ENCODE peak calls at places on chromosome 18, in five cellular contexts. One of them, this sample, is unnamed.

GRCh38 chr18:77098033-77098432 is 34.5 kb downstream of the MBP start:
- DNase-seq in CD8-positive, alpha-beta T cell: no peak
- DNase-seq in nephron progenitor cell: no peak
- DNase-seq in cardiac fibroblast: peak; percentile 42
- DNase-seq in HFFc6: no peak
- DNase-seq in this sample: no peak

GRCh38 chr18:11654736-11655604 is 34.1 kb upstream of the GNAL start:
- DNase-seq in CD8-positive, alpha-beta T cell: no peak
- DNase-seq in nephron progenitor cell: peak; percentile 85
- DNase-seq in cardiac fibroblast: peak; percentile 32
- DNase-seq in HFFc6: peak; percentile 7
- DNase-seq in this sample: peak; percentile 76

GRCh38 chr18:11339121-11339520 is 189.8 kb upstream of the PIEZO2 start:
- DNase-seq in CD8-positive, alpha-beta T cell: no peak
- DNase-seq in nephron progenitor cell: no peak
- DNase-seq in cardiac fibroblast: peak; percentile 22
- DNase-seq in HFFc6: no peak
- DNase-seq in this sample: no peak

GRCh38 chr18:65439184-65439583 is 311.6 kb upstream of the CDH7 start:
- DNase-seq in CD8-positive, alpha-beta T cell: no peak
- DNase-seq in nephron progenitor cell: no peak
- DNase-seq in cardiac fibroblast: no peak
- DNase-seq in HFFc6: no peak
- DNase-seq in this sample: no peak

GRCh38 chr18:12028674-12029073 is 47.4 kb downstream of the IMPA2 start:
- DNase-seq in CD8-positive, alpha-beta T cell: no peak
- DNase-seq in nephron progenitor cell: no peak
- DNase-seq in cardiac fibroblast: no peak
- DNase-seq in HFFc6: no peak
- DNase-seq in this sample: no peak

GRCh38 chr18:13392029-13392750 is 173.6 kb downstream of the LDLRAD4 start:
- DNase-seq in CD8-positive, alpha-beta T cell: peak; percentile 48
- DNase-seq in nephron progenitor cell: no peak
- DNase-seq in cardiac fibroblast: no peak
- DNase-seq in HFFc6: no peak
- DNase-seq in this sample: no peak

GRCh38 chr18:21741511-21742322 is 1.1 kb downstream of the MIB1 start:
- DNase-seq in CD8-positive, alpha-beta T cell: peak; percentile 50
- DNase-seq in nephron progenitor cell: peak; percentile 51
- DNase-seq in cardiac fibroblast: peak; percentile 21
- DNase-seq in HFFc6: no peak
- DNase-seq in this sample: peak; percentile 36

GRCh38 chr18:79922971-79923411 is 28.5 kb downstream of the SLC66A2 start:
- DNase-seq in CD8-positive, alpha-beta T cell: peak; percentile 41
- DNase-seq in nephron progenitor cell: no peak
- DNase-seq in cardiac fibroblast: no peak
- DNase-seq in HFFc6: no peak
- DNase-seq in this sample: no peak

GRCh38 chr18:49849331-49850217 is 36.2 kb upstream of the ACAA2 start:
- DNase-seq in CD8-positive, alpha-beta T cell: no peak
- DNase-seq in nephron progenitor cell: peak; percentile 26
- DNase-seq in cardiac fibroblast: peak; percentile 89
- DNase-seq in HFFc6: peak; percentile 87
- DNase-seq in this sample: no peak

GRCh38 chr18:76490701-76491171 is 4.3 kb downstream of the ZNF516 start:
- DNase-seq in CD8-positive, alpha-beta T cell: peak; percentile 72
- DNase-seq in nephron progenitor cell: no peak
- DNase-seq in cardiac fibroblast: no peak
- DNase-seq in HFFc6: no peak
- DNase-seq in this sample: peak; percentile 60

GRCh38 chr18:12442946-12443345 is 35.2 kb downstream of the PRELID3A start:
- DNase-seq in CD8-positive, alpha-beta T cell: no peak
- DNase-seq in nephron progenitor cell: no peak
- DNase-seq in cardiac fibroblast: peak; percentile 43
- DNase-seq in HFFc6: peak; percentile 11
- DNase-seq in this sample: no peak

GRCh38 chr18:5662586-5663090 is 118.8 kb upstream of the EPB41L3 start:
- DNase-seq in CD8-positive, alpha-beta T cell: no peak
- DNase-seq in nephron progenitor cell: no peak
- DNase-seq in cardiac fibroblast: no peak
- DNase-seq in HFFc6: no peak
- DNase-seq in this sample: no peak

GRCh38 chr18:12934454-12935071 is 13.2 kb upstream of the SEH1L start:
- DNase-seq in CD8-positive, alpha-beta T cell: peak; percentile 84
- DNase-seq in nephron progenitor cell: peak; percentile 83
- DNase-seq in cardiac fibroblast: peak; percentile 90
- DNase-seq in HFFc6: peak; percentile 79
- DNase-seq in this sample: peak; percentile 73

GRCh38 chr18:27361477-27361876 is 176.4 kb upstream of the CHST9 start:
- DNase-seq in CD8-positive, alpha-beta T cell: no peak
- DNase-seq in nephron progenitor cell: no peak
- DNase-seq in cardiac fibroblast: no peak
- DNase-seq in HFFc6: no peak
- DNase-seq in this sample: no peak

GRCh38 chr18:27366151-27366550 is 181.0 kb upstream of the CHST9 start:
- DNase-seq in CD8-positive, alpha-beta T cell: no peak
- DNase-seq in nephron progenitor cell: no peak
- DNase-seq in cardiac fibroblast: no peak
- DNase-seq in HFFc6: no peak
- DNase-seq in this sample: no peak

GRCh38 chr18:27363918-27364317 is 178.8 kb upstream of the CHST9 start:
- DNase-seq in CD8-positive, alpha-beta T cell: no peak
- DNase-seq in nephron progenitor cell: no peak
- DNase-seq in cardiac fibroblast: peak; percentile 7
- DNase-seq in HFFc6: no peak
- DNase-seq in this sample: peak; percentile 9
- TF ChIP-seq CTCF in CD8-positive, alpha-beta T cell: no peak
- TF ChIP-seq CTCF in nephron progenitor cell: peak; percentile 33
- TF ChIP-seq CTCF in cardiac fibroblast: peak; percentile 13
- TF ChIP-seq CTCF in HFFc6: peak; percentile 7
- TF ChIP-seq CTCF in this sample: peak; percentile 36

GRCh38 chr18:54946149-54946581 is 13.1 kb downstream of the CCDC68 start:
- DNase-seq in CD8-positive, alpha-beta T cell: no peak
- DNase-seq in nephron progenitor cell: no peak
- DNase-seq in cardiac fibroblast: peak; percentile 59
- DNase-seq in HFFc6: no peak
- DNase-seq in this sample: peak; percentile 40
- TF ChIP-seq CTCF in CD8-positive, alpha-beta T cell: no peak
- TF ChIP-seq CTCF in nephron progenitor cell: no peak
- TF ChIP-seq CTCF in cardiac fibroblast: no peak
- TF ChIP-seq CTCF in HFFc6: no peak
- TF ChIP-seq CTCF in this sample: no peak

GRCh38 chr18:42620585-42620984 is 494.9 kb downstream of the RIT2 start:
- DNase-seq in CD8-positive, alpha-beta T cell: no peak
- DNase-seq in nephron progenitor cell: no peak
- DNase-seq in cardiac fibroblast: peak; percentile 22
- DNase-seq in HFFc6: no peak
- DNase-seq in this sample: no peak
- TF ChIP-seq CTCF in CD8-positive, alpha-beta T cell: no peak
- TF ChIP-seq CTCF in nephron progenitor cell: no peak
- TF ChIP-seq CTCF in cardiac fibroblast: no peak
- TF ChIP-seq CTCF in HFFc6: no peak
- TF ChIP-seq CTCF in this sample: no peak

GRCh38 chr18:23963443-23964185 is 50.9 kb upstream of the TTC39C start:
- DNase-seq in CD8-positive, alpha-beta T cell: no peak
- DNase-seq in nephron progenitor cell: peak; percentile 31
- DNase-seq in cardiac fibroblast: no peak
- DNase-seq in HFFc6: no peak
- DNase-seq in this sample: no peak
- TF ChIP-seq CTCF in CD8-positive, alpha-beta T cell: no peak
- TF ChIP-seq CTCF in nephron progenitor cell: no peak
- TF ChIP-seq CTCF in cardiac fibroblast: no peak
- TF ChIP-seq CTCF in HFFc6: no peak
- TF ChIP-seq CTCF in this sample: peak; percentile 9

GRCh38 chr18:44973282-44973681 is 292.6 kb downstream of the SETBP1 start:
- DNase-seq in CD8-positive, alpha-beta T cell: no peak
- DNase-seq in nephron progenitor cell: no peak
- DNase-seq in cardiac fibroblast: peak; percentile 29
- DNase-seq in HFFc6: no peak
- DNase-seq in this sample: no peak
- TF ChIP-seq CTCF in CD8-positive, alpha-beta T cell: no peak
- TF ChIP-seq CTCF in nephron progenitor cell: no peak
- TF ChIP-seq CTCF in cardiac fibroblast: no peak
- TF ChIP-seq CTCF in HFFc6: no peak
- TF ChIP-seq CTCF in this sample: peak; percentile 43